ENCODE peak calls at places on chromosome 19, in six cellular contexts. One of them, this sample, is unnamed.

GRCh38 chr19:16529466-16530144 is 12.6 kb downstream of the CHERP start:
- DNase-seq in thyroid gland: no peak
- DNase-seq in esophagus squamous epithelium: no peak
- DNase-seq in breast epithelium: no peak
- DNase-seq in IMR-90: no peak
- DNase-seq in adrenal gland: no peak
- DNase-seq in this sample: no peak

GRCh38 chr19:54481326-54481930 is 8.3 kb upstream of the CDC42EP5 start:
- DNase-seq in IMR-90: peak; percentile 33
- DNase-seq in thyroid gland: no peak
- DNase-seq in esophagus squamous epithelium: no peak
- DNase-seq in breast epithelium: no peak
- DNase-seq in adrenal gland: no peak
- DNase-seq in this sample: no peak

GRCh38 chr19:55173717-55174409 is 6.2 kb downstream of the SYT5 start:
- DNase-seq in adrenal gland: peak; percentile 61
- DNase-seq in esophagus squamous epithelium: no peak
- DNase-seq in breast epithelium: no peak
- DNase-seq in thyroid gland: peak; percentile 17
- DNase-seq in IMR-90: peak; percentile 43
- DNase-seq in this sample: no peak

GRCh38 chr19:40923934-40924391 is 41.9 kb upstream of the CYP2A7 start:
- DNase-seq in IMR-90: no peak
- DNase-seq in breast epithelium: no peak
- DNase-seq in esophagus squamous epithelium: no peak
- DNase-seq in thyroid gland: no peak
- DNase-seq in adrenal gland: no peak
- DNase-seq in this sample: no peak

GRCh38 chr19:41421314-41421713 is 5.9 kb downstream of the B3GNT8 start:
- DNase-seq in breast epithelium: no peak
- DNase-seq in adrenal gland: no peak
- DNase-seq in thyroid gland: no peak
- DNase-seq in IMR-90: no peak
- DNase-seq in esophagus squamous epithelium: no peak
- DNase-seq in this sample: no peak

GRCh38 chr19:20287070-20287469 is 120.1 kb downstream of the ZNF486 start:
- DNase-seq in esophagus squamous epithelium: no peak
- DNase-seq in breast epithelium: no peak
- DNase-seq in thyroid gland: no peak
- DNase-seq in adrenal gland: no peak
- DNase-seq in IMR-90: no peak
- DNase-seq in this sample: no peak

GRCh38 chr19:37905936-37906867 is at the start of gene WDR87:
- DNase-seq in IMR-90: no peak
- DNase-seq in breast epithelium: peak; percentile 54
- DNase-seq in adrenal gland: peak; percentile 36
- DNase-seq in esophagus squamous epithelium: no peak
- DNase-seq in thyroid gland: peak; percentile 66
- DNase-seq in this sample: no peak

GRCh38 chr19:44644391-44645016 is 794 bp downstream of the PVR start:
- DNase-seq in breast epithelium: no peak
- DNase-seq in esophagus squamous epithelium: no peak
- DNase-seq in thyroid gland: peak; percentile 39
- DNase-seq in IMR-90: peak; percentile 49
- DNase-seq in adrenal gland: peak; percentile 48
- DNase-seq in this sample: peak; percentile 17

GRCh38 chr19:4713384-4713951 is 10.2 kb downstream of the DPP9 start:
- DNase-seq in IMR-90: peak; percentile 97
- DNase-seq in esophagus squamous epithelium: no peak
- DNase-seq in thyroid gland: no peak
- DNase-seq in breast epithelium: peak; percentile 93
- DNase-seq in adrenal gland: peak; percentile 75
- DNase-seq in this sample: peak; percentile 95

GRCh38 chr19:43809762-43810696 is 7.8 kb upstream of the LYPD5 start:
- DNase-seq in thyroid gland: no peak
- DNase-seq in esophagus squamous epithelium: no peak
- DNase-seq in breast epithelium: no peak
- DNase-seq in adrenal gland: no peak
- DNase-seq in IMR-90: peak; percentile 74
- DNase-seq in this sample: no peak

GRCh38 chr19:32532233-32532632 is 48.8 kb upstream of the PDCD5 start:
- DNase-seq in adrenal gland: no peak
- DNase-seq in esophagus squamous epithelium: no peak
- DNase-seq in breast epithelium: no peak
- DNase-seq in IMR-90: no peak
- DNase-seq in thyroid gland: no peak
- DNase-seq in this sample: no peak

GRCh38 chr19:49687566-49688316 is 1.7 kb upstream of the ADM5 start:
- DNase-seq in breast epithelium: no peak
- DNase-seq in thyroid gland: no peak
- DNase-seq in adrenal gland: no peak
- DNase-seq in IMR-90: no peak
- DNase-seq in esophagus squamous epithelium: no peak
- DNase-seq in this sample: no peak
- H3K36me3 ChIP-seq in breast epithelium: no peaks in the 10 kb centered on the region
- H3K36me3 ChIP-seq in thyroid gland: peaks cover 28% of the 10 kb centered on the region
- H3K36me3 ChIP-seq in adrenal gland: no peaks in the 10 kb centered on the region
- H3K36me3 ChIP-seq in IMR-90: peaks cover 39% of the 10 kb centered on the region
- H3K36me3 ChIP-seq in esophagus squamous epithelium: peaks cover 17% of the 10 kb centered on the region
- H3K36me3 ChIP-seq in this sample: no peaks in the 10 kb centered on the region

GRCh38 chr19:12800344-12800732 is 1.3 kb downstream of the PRDX2 start:
- DNase-seq in thyroid gland: no peak
- DNase-seq in esophagus squamous epithelium: no peak
- DNase-seq in IMR-90: no peak
- DNase-seq in breast epithelium: no peak
- DNase-seq in adrenal gland: no peak
- DNase-seq in this sample: no peak

GRCh38 chr19:12800873-12801465 is 631 bp downstream of the PRDX2 start:
- DNase-seq in esophagus squamous epithelium: no peak
- DNase-seq in adrenal gland: peak; percentile 66
- DNase-seq in breast epithelium: no peak
- DNase-seq in thyroid gland: peak; percentile 26
- DNase-seq in IMR-90: no peak
- DNase-seq in this sample: no peak

GRCh38 chr19:12802267-12803106 is 618 bp downstream of the THSD8 start:
- DNase-seq in adrenal gland: no peak
- DNase-seq in esophagus squamous epithelium: no peak
- DNase-seq in thyroid gland: no peak
- DNase-seq in breast epithelium: no peak
- DNase-seq in IMR-90: no peak
- DNase-seq in this sample: peak; percentile 76

GRCh38 chr19:12799723-12800343 is 1.8 kb downstream of the PRDX2 start:
- DNase-seq in thyroid gland: no peak
- DNase-seq in esophagus squamous epithelium: no peak
- DNase-seq in breast epithelium: no peak
- DNase-seq in IMR-90: no peak
- DNase-seq in adrenal gland: no peak
- DNase-seq in this sample: no peak

DNA sequence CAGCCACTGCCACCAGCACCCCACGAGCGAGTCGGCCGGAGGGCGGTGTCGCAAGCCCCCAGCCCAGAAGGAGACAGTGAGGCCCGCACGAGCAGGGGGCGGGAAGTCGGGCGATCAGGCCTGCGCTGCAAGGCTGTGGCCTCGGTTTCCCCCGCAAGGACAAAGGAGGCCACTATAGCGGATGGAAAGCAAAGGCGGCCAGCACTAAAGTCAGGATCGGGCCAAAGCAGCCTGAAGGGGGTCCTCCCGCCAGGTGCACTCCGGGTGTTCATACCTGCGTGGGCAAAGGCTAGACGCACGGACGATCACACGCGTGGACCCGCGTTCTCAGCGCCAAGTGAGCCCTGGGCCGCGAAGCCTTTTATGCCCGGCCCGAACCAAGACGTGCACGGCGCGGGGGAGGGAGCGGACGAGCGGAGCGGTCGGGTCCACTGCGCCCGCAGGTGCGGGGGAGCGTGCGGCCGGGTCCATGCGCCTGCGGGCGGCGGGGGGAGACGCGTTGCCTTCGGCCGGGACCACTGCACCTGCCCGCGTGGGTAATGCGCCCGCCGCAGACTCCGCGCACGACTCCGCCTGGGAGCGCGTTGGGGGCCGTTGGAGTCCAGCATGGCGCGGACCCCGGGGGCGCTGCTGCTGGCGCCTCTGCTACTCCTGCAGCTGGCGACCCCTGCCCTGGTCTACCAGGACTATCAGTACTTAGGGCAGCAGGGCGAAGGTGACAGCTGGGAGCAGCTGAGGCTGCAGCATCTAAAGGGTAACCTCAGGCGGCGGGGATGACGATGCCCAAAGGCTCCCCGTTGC is at the start of the genes PRDX2 and THSD8:
- DNase-seq in thyroid gland: peak; percentile 83
- DNase-seq in esophagus squamous epithelium: no peak
- DNase-seq in IMR-90: peak; percentile 65
- DNase-seq in breast epithelium: peak; percentile 76
- DNase-seq in adrenal gland: peak; percentile 86
- DNase-seq in this sample: peak; percentile 75
- TF ChIP-seq POLR2A in thyroid gland: peak; percentile 39
- TF ChIP-seq POLR2A in esophagus squamous epithelium: no peak
- TF ChIP-seq POLR2A in IMR-90: peak; percentile 92
- TF ChIP-seq POLR2A in breast epithelium: peak; percentile 51
- TF ChIP-seq POLR2A in adrenal gland: peak; percentile 95
- TF ChIP-seq POLR2A in this sample: peak; percentile 80

DNA sequence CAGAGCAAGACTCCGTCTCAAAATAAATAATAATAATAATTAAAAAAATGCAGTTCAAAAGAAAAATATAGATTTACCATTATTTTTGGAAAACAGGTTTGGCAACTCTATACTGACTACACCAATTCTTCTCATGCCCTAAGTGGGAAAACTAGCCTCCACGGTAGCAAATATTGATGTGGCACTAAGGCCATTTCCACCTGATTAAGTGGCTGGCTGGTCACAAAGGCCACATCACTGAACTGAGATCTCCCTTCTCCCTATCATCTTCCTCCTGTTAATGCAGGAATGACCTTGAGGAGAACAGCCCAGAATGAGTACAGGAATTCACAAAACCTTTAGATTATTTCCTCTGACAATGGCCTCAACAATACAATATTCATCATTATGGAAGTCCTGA is 18.6 kb downstream of the ZNF814 start:
- DNase-seq in thyroid gland: no peak
- DNase-seq in IMR-90: no peak
- DNase-seq in breast epithelium: no peak
- DNase-seq in esophagus squamous epithelium: no peak
- DNase-seq in adrenal gland: no peak
- DNase-seq in this sample: no peak
- H3K36me3 ChIP-seq in thyroid gland: peaks cover 21% of the 10 kb centered on the region
- H3K36me3 ChIP-seq in IMR-90: peaks cover 41% of the 10 kb centered on the region
- H3K36me3 ChIP-seq in breast epithelium: no peaks in the 10 kb centered on the region
- H3K36me3 ChIP-seq in esophagus squamous epithelium: peaks cover 18% of the 10 kb centered on the region
- H3K36me3 ChIP-seq in adrenal gland: no peaks in the 10 kb centered on the region
- H3K36me3 ChIP-seq in this sample: peaks cover 49% of the 10 kb centered on the region

GRCh38 chr19:50518091-50519005 is 4.6 kb upstream of the ASPDH start:
- DNase-seq in thyroid gland: no peak
- DNase-seq in esophagus squamous epithelium: no peak
- DNase-seq in breast epithelium: no peak
- DNase-seq in IMR-90: no peak
- DNase-seq in adrenal gland: no peak
- DNase-seq in this sample: no peak
- TF ChIP-seq POLR2A in thyroid gland: no peak
- TF ChIP-seq POLR2A in esophagus squamous epithelium: no peak
- TF ChIP-seq POLR2A in breast epithelium: no peak
- TF ChIP-seq POLR2A in IMR-90: no peak
- TF ChIP-seq POLR2A in adrenal gland: no peak
- TF ChIP-seq POLR2A in this sample: no peak

GRCh38 chr19:48970923-48971395 is 5.8 kb downstream of the FTL start:
- DNase-seq in IMR-90: peak; percentile 77
- DNase-seq in esophagus squamous epithelium: no peak
- DNase-seq in thyroid gland: peak; percentile 71
- DNase-seq in adrenal gland: peak; percentile 79
- DNase-seq in breast epithelium: no peak
- DNase-seq in this sample: peak; percentile 69
- H3K36me3 ChIP-seq in IMR-90: peaks cover 41% of the 10 kb centered on the region
- H3K36me3 ChIP-seq in esophagus squamous epithelium: peaks cover 22% of the 10 kb centered on the region
- H3K36me3 ChIP-seq in thyroid gland: peaks cover 22% of the 10 kb centered on the region
- H3K36me3 ChIP-seq in adrenal gland: no peaks in the 10 kb centered on the region
- H3K36me3 ChIP-seq in breast epithelium: no peaks in the 10 kb centered on the region
- H3K36me3 ChIP-seq in this sample: peaks cover 68% of the 10 kb centered on the region

GRCh38 chr19:48966541-48967345 is 1.6 kb downstream of the FTL start:
- DNase-seq in esophagus squamous epithelium: no peak
- DNase-seq in adrenal gland: no peak
- DNase-seq in IMR-90: no peak
- DNase-seq in breast epithelium: no peak
- DNase-seq in thyroid gland: peak; percentile 28
- DNase-seq in this sample: no peak
- TF ChIP-seq POLR2A in esophagus squamous epithelium: no peak
- TF ChIP-seq POLR2A in adrenal gland: peak; percentile 4
- TF ChIP-seq POLR2A in IMR-90: no peak
- TF ChIP-seq POLR2A in breast epithelium: no peak
- TF ChIP-seq POLR2A in thyroid gland: no peak
- TF ChIP-seq POLR2A in this sample: no peak